ENCODE peak calls at places on chromosomes 2 and 18, in ten cellular contexts. F is NCI-H2029 treated with DMSO at 0.1 percent for 48 hours; N is neural progenitor cell; U is D341Med; V is HFF-Myc; J is tibial nerve; Q is HepG2; L is activated T-cell treated with anti-CD3 and anti-CD28 coated beads, Interleukin-2, amount 50 U/mL, for 72 hours; Y is AG04449; A is NB4. M is an unnamed sample.

GRCh38 chr2:238521870-238522269 is 95.1 kb downstream of the ASB1 start:
- DNase-seq in A (no peak), V (no peak), L (no peak), Q (no peak), U (no peak), N (no peak), J (no peak), F (peak; percentile 13), Y (no peak), M (no peak)

GRCh38 chr2:166417669-166418068 is 41.9 kb upstream of the SCN9A start:
- DNase-seq in N (peak; percentile 21), U (peak; percentile 19), F (peak; percentile 1), Y (no peak), L (no peak), A (peak; percentile 50), Q (peak; percentile 70), V (no peak), J (no peak), M (no peak)

GRCh38 chr18:3593381-3593903 is 143.5 kb downstream of the TGIF1 start:
- DNase-seq in A (peak; percentile 63), U (no peak), Q (no peak), F (no peak), J (no peak), L (no peak), V (no peak), N (peak; percentile 84), Y (peak; percentile 85), M (peak; percentile 62)

GRCh38 chr18:8841781-8842485 is 136.6 kb downstream of the MTCL1 start:
- DNase-seq in J (no peak), L (no peak), F (no peak), U (no peak), V (no peak), A (no peak), Q (no peak), Y (no peak), N (no peak), M (peak; percentile 3)

GRCh38 chr2:174969091-174969734 is 36.0 kb downstream of the CHN1 start:
- DNase-seq in U (no peak), F (no peak), Y (no peak), V (no peak), N (no peak), A (peak; percentile 10), J (no peak), L (no peak), Q (no peak), M (no peak)

GRCh38 chr2:240236217-240237111 is 96.0 kb upstream of the OTOS start:
- DNase-seq in F (peak; percentile 39), J (peak; percentile 11), Q (no peak), V (no peak), L (no peak), U (no peak), Y (no peak), A (peak; percentile 32), N (peak; percentile 32), M (no peak)

GRCh38 chr2:136212426-136213378 is 94.8 kb upstream of the CXCR4 start:
- DNase-seq in U (no peak), J (no peak), F (no peak), Y (no peak), V (no peak), Q (no peak), A (peak; percentile 48), L (peak; percentile 50), N (no peak), M (no peak)

GRCh38 chr2:75600418-75601088 is 39.8 kb upstream of the EVA1A start:
- DNase-seq in N (no peak), L (no peak), Y (no peak), U (no peak), Q (no peak), V (no peak), J (no peak), F (no peak), A (no peak), M (no peak)

GRCh38 chr18:50429207-50429948 is 54.5 kb downstream of the SKA1 start:
- DNase-seq in U (peak; percentile 48), J (no peak), L (peak; percentile 11), N (peak; percentile 58), Y (no peak), A (peak; percentile 34), Q (peak; percentile 18), F (no peak), V (no peak), M (no peak)

GRCh38 chr2:119062652-119063051 is 95.9 kb downstream of the C1QL2 start:
- DNase-seq in L (no peak), A (no peak), V (no peak), U (no peak), F (peak; percentile 45), Q (no peak), Y (no peak), J (no peak), N (no peak), M (no peak)

GRCh38 chr2:9941196-9941995 is 10.1 kb upstream of the GRHL1 start:
- DNase-seq in N (no peak), V (no peak), L (no peak), A (no peak), U (no peak), Q (peak; percentile 84), F (no peak), Y (peak; percentile 45), J (no peak), M (peak; percentile 33)

GRCh38 chr18:31274915-31275314 is 43.0 kb upstream of the DSG1 start:
- DNase-seq in J (peak; percentile 62), Y (no peak), U (no peak), F (no peak), Q (peak; percentile 58), N (no peak), A (no peak), L (no peak), V (no peak), M (no peak)

GRCh38 chr18:54684786-54685185 is 93.7 kb downstream of the DYNAP start:
- DNase-seq in U (peak; percentile 30), L (no peak), V (no peak), Y (no peak), J (no peak), F (no peak), A (no peak), N (peak; percentile 64), Q (no peak), M (peak; percentile 20)

GRCh38 chr2:113233593-113234550 is 44.8 kb downstream of the PAX8 start:
- DNase-seq in F (no peak), J (no peak), V (no peak), Y (no peak), N (no peak), L (no peak), A (peak; percentile 78), Q (peak; percentile 32), U (no peak), M (no peak)

GRCh38 chr2:176471949-176472348 is 202.7 kb downstream of the MTX2 start:
- DNase-seq in N (no peak), L (no peak), F (no peak), V (no peak), J (no peak), U (no peak), Y (no peak), Q (no peak), A (no peak), M (no peak)

GRCh38 chr2:224161712-224162111 is 122.6 kb upstream of the SERPINE2 start:
- DNase-seq in J (no peak), F (no peak), V (no peak), L (no peak), A (no peak), Q (no peak), U (no peak), Y (no peak), N (no peak), M (no peak)

GRCh38 chr2:9638532-9638931 is 7.7 kb upstream of the YWHAQ start:
- DNase-seq in Q (peak; percentile 62), U (no peak), A (no peak), L (no peak), F (no peak), J (peak; percentile 68), Y (peak; percentile 59), N (no peak), V (peak; percentile 78), M (peak; percentile 80)

GRCh38 chr2:188978291-188979081 is 4.3 kb downstream of the COL3A1 start:
- DNase-seq in J (no peak), U (no peak), V (no peak), N (peak; percentile 62), A (peak; percentile 1), L (no peak), F (no peak), Y (no peak), Q (peak; percentile 43), M (no peak)

GRCh38 chr18:63189817-63190216 is 129.8 kb downstream of the BCL2 start:
- DNase-seq in A (no peak), U (no peak), V (no peak), J (no peak), F (no peak), Y (no peak), N (no peak), Q (no peak), L (no peak), M (no peak)

GRCh38 chr2:101704816-101705565 is 7.5 kb downstream of the MAP4K4 start:
- DNase-seq in J (no peak), F (no peak), N (no peak), Q (no peak), A (no peak), V (no peak), L (no peak), Y (no peak), U (no peak), M (no peak)

GRCh38 chr18:46369323-46369722 is 265.1 kb downstream of the HAUS1 start:
- DNase-seq in V (no peak), J (no peak), F (no peak), L (no peak), A (no peak), N (peak; percentile 49), U (no peak), Q (no peak), Y (no peak), M (no peak)

GRCh38 chr2:232543491-232543890 is 4.0 kb downstream of the CHRNG start:
- DNase-seq in A (no peak), Y (no peak), V (no peak), J (no peak), Q (no peak), U (no peak), N (no peak), L (no peak), F (no peak), M (no peak)

GRCh38 chr2:57937456-57937855 is 109.2 kb upstream of the VRK2 start:
- DNase-seq in Y (no peak), U (no peak), J (no peak), L (no peak), A (no peak), N (no peak), V (no peak), Q (no peak), F (no peak), M (no peak)

GRCh38 chr2:144996225-144996795 is 476.4 kb upstream of the ZEB2 start:
- DNase-seq in U (no peak), V (no peak), Y (no peak), J (no peak), F (no peak), A (no peak), N (no peak), Q (no peak), L (no peak), M (peak; percentile 59)

GRCh38 chr2:9699139-9699823 is 68.5 kb upstream of the YWHAQ start:
- DNase-seq in U (no peak), Y (peak; percentile 37), L (no peak), Q (no peak), J (no peak), V (peak; percentile 47), A (no peak), N (no peak), F (no peak), M (peak; percentile 51)

GRCh38 chr2:2662847-2663356 is 331.8 kb upstream of the MYT1L start:
- DNase-seq in A (no peak), V (no peak), N (no peak), F (peak; percentile 42), L (no peak), Y (no peak), J (no peak), Q (no peak), U (no peak), M (no peak)

GRCh38 chr2:151638188-151638933 is 95.9 kb downstream of the NEB start:
- DNase-seq in L (peak; percentile 6), Q (peak; percentile 76), J (no peak), V (no peak), F (peak; percentile 31), Y (no peak), A (peak; percentile 31), U (no peak), N (no peak), M (no peak)

M was measured in AG09309.